ENCODE peak calls at places on chromosomes 5 and 9, in four cellular contexts. P is EH; G is stimulated activated CD8-positive, alpha-beta memory T cell treated with anti-CD3 and anti-CD28 coated beads, Interleukin-15, amount 100 ng/mL, for 1 hour; I is CD4-positive, CD25-positive, alpha-beta regulatory T cell. B is an unnamed sample.

GRCh38 chr9:72322259-72322658 is 42.7 kb downstream of the ZFAND5 start:
- DNase-seq in P (peak; percentile 49), G (no peak), I (no peak), B (no peak)

GRCh38 chr9:89952401-89952800 is 347.6 kb downstream of the GADD45G start:
- DNase-seq in P (peak; percentile 51), G (no peak), I (no peak), B (peak; percentile 52)

GRCh38 chr9:99075246-99075912 is 29.5 kb upstream of the TGFBR1 start:
- DNase-seq in P (peak; percentile 94), G (no peak), I (no peak), B (peak; percentile 93)

GRCh38 chr9:125524522-125524921 is 182.5 kb downstream of the MAPKAP1 start:
- DNase-seq in P (peak; percentile 50), G (no peak), I (no peak), B (no peak)

GRCh38 chr9:98522487-98522886 is 186.2 kb downstream of the GABBR2 start:
- DNase-seq in P (no peak), G (no peak), I (no peak), B (no peak)

GRCh38 chr5:145681686-145682085 is 153.5 kb downstream of the PRELID2 start:
- DNase-seq in P (peak; percentile 71), G (no peak), I (no peak), B (peak; percentile 66)

GRCh38 chr9:92506184-92506857 is 24.0 kb upstream of the ASPN start:
- DNase-seq in P (peak; percentile 97), G (no peak), I (no peak), B (peak; percentile 88)

GRCh38 chr9:97900738-97901565 is 21.3 kb downstream of the TRMO start:
- DNase-seq in P (peak; percentile 65), G (no peak), I (no peak), B (peak; percentile 57)

GRCh38 chr5:180127682-180128670 is 56.4 kb upstream of the RNF130 start:
- DNase-seq in P (no peak), G (no peak), I (no peak), B (no peak)

GRCh38 chr9:109510506-109510905 is 12.4 kb upstream of the PTPN3 start:
- DNase-seq in P (no peak), G (no peak), I (no peak), B (no peak)

GRCh38 chr5:153584561-153585359 is 94.3 kb downstream of the GRIA1 start:
- DNase-seq in P (peak; percentile 23), G (no peak), I (no peak), B (no peak)

GRCh38 chr5:61301820-61302563 is 30.1 kb upstream of the ZSWIM6 start:
- DNase-seq in P (peak; percentile 99), G (no peak), I (no peak), B (peak; percentile 99)

GRCh38 chr5:57412010-57412409 is 70.6 kb downstream of the ACTBL2 start:
- DNase-seq in P (no peak), G (no peak), I (no peak), B (peak; percentile 66)

GRCh38 chr9:1332161-1332560 is 282.0 kb downstream of the DMRT2 start:
- DNase-seq in P (no peak), G (no peak), I (no peak), B (no peak)

GRCh38 chr5:143229896-143230675 is 173.4 kb downstream of the NR3C1 start:
- DNase-seq in P (peak; percentile 71), G (no peak), I (peak; percentile 13), B (peak; percentile 61)

GRCh38 chr5:168357881-168358280 is 66.4 kb downstream of the WWC1 start:
- DNase-seq in P (no peak), G (no peak), I (no peak), B (no peak)

GRCh38 chr5:55997742-55998351 is 3.1 kb upstream of the IL6ST start:
- DNase-seq in P (peak; percentile 49), G (no peak), I (no peak), B (peak; percentile 74)

GRCh38 chr9:133604214-133604613 is 5.0 kb downstream of the FAM163B start:
- DNase-seq in P (no peak), G (peak; percentile 14), I (no peak), B (peak; percentile 18)

GRCh38 chr5:129593525-129593924 is 133.4 kb downstream of the ADAMTS19 start:
- DNase-seq in P (no peak), G (no peak), I (no peak), B (no peak)

GRCh38 chr9:112180387-112180881 is 5.3 kb upstream of the SUSD1 start:
- DNase-seq in P (peak; percentile 56), G (no peak), I (peak; percentile 14), B (peak; percentile 95)

GRCh38 chr5:493758-494157 is 30.5 kb downstream of the SLC9A3 start:
- DNase-seq in P (no peak), G (no peak), I (no peak), B (no peak)

GRCh38 chr5:67233075-67233474 is 36.5 kb upstream of the CD180 start:
- DNase-seq in P (peak; percentile 64), G (no peak), I (no peak), B (peak; percentile 40)

GRCh38 chr5:56094579-56095361 is 100.0 kb upstream of the IL6ST start:
- DNase-seq in P (no peak), G (no peak), I (no peak), B (no peak)

GRCh38 chr5:17187401-17187800 is 30.0 kb upstream of the BASP1 start:
- DNase-seq in P (peak; percentile 71), G (no peak), I (no peak), B (peak; percentile 66)

GRCh38 chr5:81192351-81192750 is 40.8 kb upstream of the CKMT2 start:
- DNase-seq in P (no peak), G (no peak), I (no peak), B (no peak)

GRCh38 chr9:35723908-35724307 is 8.1 kb downstream of the TLN1 start:
- DNase-seq in P (no peak), G (no peak), I (no peak), B (no peak)

GRCh38 chr5:43658499-43658898 is 55.5 kb downstream of the NNT start:
- DNase-seq in P (peak; percentile 88), G (no peak), I (no peak), B (peak; percentile 85)

B was measured in M059J.